ENCODE peak calls at places on chromosomes 4 and X, in eight cellular contexts. One of them, this sample, is unnamed.

GRCh38 chr4:40990899-40991265 is 223.5 kb downstream of the APBB2 start:
- DNase-seq in glomerular endothelial cell: no peak
- DNase-seq in B cell: no peak
- DNase-seq in amniotic epithelial cell: no peak
- DNase-seq in GM12864: peak; percentile 77
- DNase-seq in NCI-H1048: no peak
- DNase-seq in BE2C: no peak
- DNase-seq in stimulated activated CD8-positive, alpha-beta memory T cell treated with anti-CD3 and anti-CD28 coated beads, Interleukin-12 subunit alpha, Interleukin-12 subunit beta, amount 100 ng/mL, for 1 hour: no peak
- DNase-seq in this sample: no peak

GRCh38 chr4:157204634-157205244 is 15.8 kb upstream of the GRIA2 start:
- DNase-seq in stimulated activated CD8-positive, alpha-beta memory T cell treated with anti-CD3 and anti-CD28 coated beads, Interleukin-12 subunit alpha, Interleukin-12 subunit beta, amount 100 ng/mL, for 1 hour: no peak
- DNase-seq in NCI-H1048: no peak
- DNase-seq in amniotic epithelial cell: peak; percentile 4
- DNase-seq in BE2C: peak; percentile 79
- DNase-seq in glomerular endothelial cell: no peak
- DNase-seq in B cell: peak; percentile 26
- DNase-seq in GM12864: no peak
- DNase-seq in this sample: peak; percentile 19

GRCh38 chr4:27692098-27692679 is 831.5 kb downstream of the STIM2 start:
- DNase-seq in B cell: no peak
- DNase-seq in NCI-H1048: peak; percentile 54
- DNase-seq in GM12864: peak; percentile 7
- DNase-seq in stimulated activated CD8-positive, alpha-beta memory T cell treated with anti-CD3 and anti-CD28 coated beads, Interleukin-12 subunit alpha, Interleukin-12 subunit beta, amount 100 ng/mL, for 1 hour: no peak
- DNase-seq in glomerular endothelial cell: no peak
- DNase-seq in BE2C: peak; percentile 40
- DNase-seq in amniotic epithelial cell: peak; percentile 65
- DNase-seq in this sample: peak; percentile 63

GRCh38 chr4:38930696-38931095 is 63.1 kb downstream of the FAM114A1 start:
- DNase-seq in amniotic epithelial cell: no peak
- DNase-seq in GM12864: no peak
- DNase-seq in B cell: no peak
- DNase-seq in glomerular endothelial cell: no peak
- DNase-seq in BE2C: no peak
- DNase-seq in stimulated activated CD8-positive, alpha-beta memory T cell treated with anti-CD3 and anti-CD28 coated beads, Interleukin-12 subunit alpha, Interleukin-12 subunit beta, amount 100 ng/mL, for 1 hour: no peak
- DNase-seq in NCI-H1048: no peak
- DNase-seq in this sample: no peak

GRCh38 chr4:110622841-110623709 is at the start of gene PITX2:
- DNase-seq in NCI-H1048: peak; percentile 93
- DNase-seq in B cell: peak; percentile 23
- DNase-seq in BE2C: peak; percentile 94
- DNase-seq in GM12864: no peak
- DNase-seq in glomerular endothelial cell: no peak
- DNase-seq in stimulated activated CD8-positive, alpha-beta memory T cell treated with anti-CD3 and anti-CD28 coated beads, Interleukin-12 subunit alpha, Interleukin-12 subunit beta, amount 100 ng/mL, for 1 hour: no peak
- DNase-seq in amniotic epithelial cell: peak; percentile 100
- DNase-seq in this sample: peak; percentile 57

GRCh38 chrX:149060921-149061320 is 444.2 kb downstream of the IDS start:
- DNase-seq in NCI-H1048: no peak
- DNase-seq in glomerular endothelial cell: no peak
- DNase-seq in B cell: no peak
- DNase-seq in BE2C: no peak
- DNase-seq in GM12864: no peak
- DNase-seq in stimulated activated CD8-positive, alpha-beta memory T cell treated with anti-CD3 and anti-CD28 coated beads, Interleukin-12 subunit alpha, Interleukin-12 subunit beta, amount 100 ng/mL, for 1 hour: no peak
- DNase-seq in amniotic epithelial cell: peak; percentile 38
- DNase-seq in this sample: peak; percentile 83

GRCh38 chrX:151970027-151970426 is 4.4 kb downstream of the GABRE start:
- DNase-seq in amniotic epithelial cell: no peak
- DNase-seq in BE2C: no peak
- DNase-seq in B cell: no peak
- DNase-seq in stimulated activated CD8-positive, alpha-beta memory T cell treated with anti-CD3 and anti-CD28 coated beads, Interleukin-12 subunit alpha, Interleukin-12 subunit beta, amount 100 ng/mL, for 1 hour: no peak
- DNase-seq in NCI-H1048: no peak
- DNase-seq in glomerular endothelial cell: no peak
- DNase-seq in GM12864: no peak
- DNase-seq in this sample: no peak

GRCh38 chrX:148495156-148495555 is 5.3 kb upstream of the AFF2 start:
- DNase-seq in stimulated activated CD8-positive, alpha-beta memory T cell treated with anti-CD3 and anti-CD28 coated beads, Interleukin-12 subunit alpha, Interleukin-12 subunit beta, amount 100 ng/mL, for 1 hour: no peak
- DNase-seq in NCI-H1048: no peak
- DNase-seq in GM12864: no peak
- DNase-seq in B cell: no peak
- DNase-seq in glomerular endothelial cell: no peak
- DNase-seq in BE2C: no peak
- DNase-seq in amniotic epithelial cell: no peak
- DNase-seq in this sample: no peak

GRCh38 chr4:153507679-153508073 is 41.5 kb downstream of the TMEM131L start:
- DNase-seq in amniotic epithelial cell: no peak
- DNase-seq in glomerular endothelial cell: no peak
- DNase-seq in BE2C: no peak
- DNase-seq in GM12864: no peak
- DNase-seq in NCI-H1048: no peak
- DNase-seq in stimulated activated CD8-positive, alpha-beta memory T cell treated with anti-CD3 and anti-CD28 coated beads, Interleukin-12 subunit alpha, Interleukin-12 subunit beta, amount 100 ng/mL, for 1 hour: no peak
- DNase-seq in B cell: no peak
- DNase-seq in this sample: no peak

GRCh38 chr4:30912098-30912719 is 192.0 kb downstream of the PCDH7 start:
- DNase-seq in GM12864: no peak
- DNase-seq in glomerular endothelial cell: no peak
- DNase-seq in amniotic epithelial cell: peak; percentile 23
- DNase-seq in BE2C: no peak
- DNase-seq in stimulated activated CD8-positive, alpha-beta memory T cell treated with anti-CD3 and anti-CD28 coated beads, Interleukin-12 subunit alpha, Interleukin-12 subunit beta, amount 100 ng/mL, for 1 hour: no peak
- DNase-seq in B cell: no peak
- DNase-seq in NCI-H1048: no peak
- DNase-seq in this sample: peak; percentile 41

GRCh38 chrX:1249101-1249887 is 19.3 kb upstream of the CSF2RA start:
- DNase-seq in amniotic epithelial cell: no peak
- DNase-seq in BE2C: no peak
- DNase-seq in NCI-H1048: no peak
- DNase-seq in glomerular endothelial cell: no peak
- DNase-seq in stimulated activated CD8-positive, alpha-beta memory T cell treated with anti-CD3 and anti-CD28 coated beads, Interleukin-12 subunit alpha, Interleukin-12 subunit beta, amount 100 ng/mL, for 1 hour: no peak
- DNase-seq in GM12864: no peak
- DNase-seq in B cell: peak; percentile 71
- DNase-seq in this sample: peak; percentile 7

GRCh38 chr4:25448379-25449109 is 71.5 kb downstream of the ANAPC4 start:
- DNase-seq in amniotic epithelial cell: peak; percentile 21
- DNase-seq in BE2C: no peak
- DNase-seq in B cell: no peak
- DNase-seq in NCI-H1048: no peak
- DNase-seq in GM12864: no peak
- DNase-seq in stimulated activated CD8-positive, alpha-beta memory T cell treated with anti-CD3 and anti-CD28 coated beads, Interleukin-12 subunit alpha, Interleukin-12 subunit beta, amount 100 ng/mL, for 1 hour: no peak
- DNase-seq in glomerular endothelial cell: no peak
- DNase-seq in this sample: peak; percentile 36

GRCh38 chr4:53694666-53695065 is 103.4 kb upstream of the LNX1 start:
- DNase-seq in glomerular endothelial cell: no peak
- DNase-seq in B cell: no peak
- DNase-seq in NCI-H1048: no peak
- DNase-seq in GM12864: no peak
- DNase-seq in stimulated activated CD8-positive, alpha-beta memory T cell treated with anti-CD3 and anti-CD28 coated beads, Interleukin-12 subunit alpha, Interleukin-12 subunit beta, amount 100 ng/mL, for 1 hour: no peak
- DNase-seq in BE2C: no peak
- DNase-seq in amniotic epithelial cell: no peak
- DNase-seq in this sample: no peak

GRCh38 chrX:31366076-31366475 is 294.2 kb upstream of the FTHL17 start:
- DNase-seq in BE2C: no peak
- DNase-seq in B cell: no peak
- DNase-seq in amniotic epithelial cell: peak; percentile 9
- DNase-seq in GM12864: no peak
- DNase-seq in stimulated activated CD8-positive, alpha-beta memory T cell treated with anti-CD3 and anti-CD28 coated beads, Interleukin-12 subunit alpha, Interleukin-12 subunit beta, amount 100 ng/mL, for 1 hour: no peak
- DNase-seq in glomerular endothelial cell: no peak
- DNase-seq in NCI-H1048: no peak
- DNase-seq in this sample: no peak

GRCh38 chr4:5845035-5845905 is 47.6 kb downstream of the CRMP1 start:
- DNase-seq in NCI-H1048: no peak
- DNase-seq in glomerular endothelial cell: no peak
- DNase-seq in amniotic epithelial cell: no peak
- DNase-seq in stimulated activated CD8-positive, alpha-beta memory T cell treated with anti-CD3 and anti-CD28 coated beads, Interleukin-12 subunit alpha, Interleukin-12 subunit beta, amount 100 ng/mL, for 1 hour: no peak
- DNase-seq in BE2C: no peak
- DNase-seq in GM12864: no peak
- DNase-seq in B cell: no peak
- DNase-seq in this sample: no peak

GRCh38 chr4:8719421-8719820 is 126.9 kb downstream of the CPZ start:
- DNase-seq in amniotic epithelial cell: no peak
- DNase-seq in glomerular endothelial cell: no peak
- DNase-seq in GM12864: no peak
- DNase-seq in NCI-H1048: no peak
- DNase-seq in stimulated activated CD8-positive, alpha-beta memory T cell treated with anti-CD3 and anti-CD28 coated beads, Interleukin-12 subunit alpha, Interleukin-12 subunit beta, amount 100 ng/mL, for 1 hour: no peak
- DNase-seq in B cell: no peak
- DNase-seq in BE2C: no peak
- DNase-seq in this sample: no peak

GRCh38 chr4:153933851-153934688 is 145.2 kb upstream of the SFRP2 start:
- DNase-seq in amniotic epithelial cell: no peak
- DNase-seq in stimulated activated CD8-positive, alpha-beta memory T cell treated with anti-CD3 and anti-CD28 coated beads, Interleukin-12 subunit alpha, Interleukin-12 subunit beta, amount 100 ng/mL, for 1 hour: no peak
- DNase-seq in BE2C: no peak
- DNase-seq in glomerular endothelial cell: no peak
- DNase-seq in B cell: no peak
- DNase-seq in GM12864: no peak
- DNase-seq in NCI-H1048: no peak
- DNase-seq in this sample: no peak

GRCh38 chr4:28062562-28062961 is 1201.9 kb downstream of the STIM2 start:
- DNase-seq in NCI-H1048: no peak
- DNase-seq in amniotic epithelial cell: peak; percentile 3
- DNase-seq in stimulated activated CD8-positive, alpha-beta memory T cell treated with anti-CD3 and anti-CD28 coated beads, Interleukin-12 subunit alpha, Interleukin-12 subunit beta, amount 100 ng/mL, for 1 hour: no peak
- DNase-seq in BE2C: no peak
- DNase-seq in glomerular endothelial cell: no peak
- DNase-seq in GM12864: no peak
- DNase-seq in B cell: no peak
- DNase-seq in this sample: no peak

GRCh38 chr4:48653217-48654014 is 126.7 kb downstream of the FRYL start:
- DNase-seq in amniotic epithelial cell: peak; percentile 57
- DNase-seq in BE2C: peak; percentile 57
- DNase-seq in B cell: no peak
- DNase-seq in glomerular endothelial cell: no peak
- DNase-seq in NCI-H1048: no peak
- DNase-seq in stimulated activated CD8-positive, alpha-beta memory T cell treated with anti-CD3 and anti-CD28 coated beads, Interleukin-12 subunit alpha, Interleukin-12 subunit beta, amount 100 ng/mL, for 1 hour: no peak
- DNase-seq in GM12864: no peak
- DNase-seq in this sample: peak; percentile 78

GRCh38 chr4:128161138-128161537 is 100.0 kb downstream of the LARP1B start:
- DNase-seq in NCI-H1048: no peak
- DNase-seq in glomerular endothelial cell: no peak
- DNase-seq in GM12864: no peak
- DNase-seq in amniotic epithelial cell: no peak
- DNase-seq in stimulated activated CD8-positive, alpha-beta memory T cell treated with anti-CD3 and anti-CD28 coated beads, Interleukin-12 subunit alpha, Interleukin-12 subunit beta, amount 100 ng/mL, for 1 hour: no peak
- DNase-seq in BE2C: no peak
- DNase-seq in B cell: no peak
- DNase-seq in this sample: no peak

GRCh38 chr4:169184236-169184635 is 86.5 kb downstream of the SH3RF1 start:
- DNase-seq in GM12864: no peak
- DNase-seq in stimulated activated CD8-positive, alpha-beta memory T cell treated with anti-CD3 and anti-CD28 coated beads, Interleukin-12 subunit alpha, Interleukin-12 subunit beta, amount 100 ng/mL, for 1 hour: no peak
- DNase-seq in NCI-H1048: no peak
- DNase-seq in BE2C: no peak
- DNase-seq in amniotic epithelial cell: no peak
- DNase-seq in glomerular endothelial cell: no peak
- DNase-seq in B cell: no peak
- DNase-seq in this sample: peak; percentile 54

GRCh38 chr4:55256787-55257186 is 89.3 kb upstream of the SRD5A3 start:
- DNase-seq in glomerular endothelial cell: no peak
- DNase-seq in amniotic epithelial cell: peak; percentile 87
- DNase-seq in B cell: no peak
- DNase-seq in BE2C: no peak
- DNase-seq in NCI-H1048: no peak
- DNase-seq in stimulated activated CD8-positive, alpha-beta memory T cell treated with anti-CD3 and anti-CD28 coated beads, Interleukin-12 subunit alpha, Interleukin-12 subunit beta, amount 100 ng/mL, for 1 hour: no peak
- DNase-seq in GM12864: no peak
- DNase-seq in this sample: peak; percentile 10

GRCh38 chr4:128427832-128428366 is 140.3 kb upstream of the PGRMC2 start:
- DNase-seq in BE2C: peak; percentile 52
- DNase-seq in GM12864: no peak
- DNase-seq in stimulated activated CD8-positive, alpha-beta memory T cell treated with anti-CD3 and anti-CD28 coated beads, Interleukin-12 subunit alpha, Interleukin-12 subunit beta, amount 100 ng/mL, for 1 hour: no peak
- DNase-seq in B cell: no peak
- DNase-seq in NCI-H1048: no peak
- DNase-seq in amniotic epithelial cell: peak; percentile 87
- DNase-seq in glomerular endothelial cell: peak; percentile 20
- DNase-seq in this sample: peak; percentile 90

GRCh38 chr4:14994242-14994641 is 8.0 kb upstream of the CPEB2 start:
- DNase-seq in B cell: no peak
- DNase-seq in BE2C: no peak
- DNase-seq in GM12864: no peak
- DNase-seq in amniotic epithelial cell: no peak
- DNase-seq in NCI-H1048: no peak
- DNase-seq in glomerular endothelial cell: no peak
- DNase-seq in stimulated activated CD8-positive, alpha-beta memory T cell treated with anti-CD3 and anti-CD28 coated beads, Interleukin-12 subunit alpha, Interleukin-12 subunit beta, amount 100 ng/mL, for 1 hour: no peak
- DNase-seq in this sample: peak; percentile 47